ENCODE peak calls at places on chromosomes 13 and 19, in eight cellular contexts. One of them, this sample, is unnamed.

GRCh38 chr13:24264976-24265375 is 44.4 kb upstream of the C1QTNF9 start:
- DNase-seq in left lung: peak; percentile 70
- DNase-seq in CD8-positive, alpha-beta memory T cell: peak; percentile 91
- DNase-seq in nephron progenitor cell: no peak
- DNase-seq in CD8-positive, alpha-beta T cell: peak; percentile 76
- DNase-seq in T follicular helper cell: peak; percentile 74
- DNase-seq in GM20000: no peak
- DNase-seq in NCI-H774: no peak
- DNase-seq in this sample: no peak

GRCh38 chr13:75458696-75459422 is 23.1 kb downstream of the TBC1D4 start:
- DNase-seq in CD8-positive, alpha-beta memory T cell: no peak
- DNase-seq in NCI-H774: peak; percentile 36
- DNase-seq in GM20000: peak; percentile 60
- DNase-seq in left lung: no peak
- DNase-seq in T follicular helper cell: no peak
- DNase-seq in nephron progenitor cell: no peak
- DNase-seq in CD8-positive, alpha-beta T cell: no peak
- DNase-seq in this sample: peak; percentile 68

GRCh38 chr19:3825286-3825956 is 39.2 kb upstream of the MATK start:
- DNase-seq in T follicular helper cell: no peak
- DNase-seq in CD8-positive, alpha-beta memory T cell: no peak
- DNase-seq in NCI-H774: no peak
- DNase-seq in left lung: no peak
- DNase-seq in nephron progenitor cell: no peak
- DNase-seq in CD8-positive, alpha-beta T cell: no peak
- DNase-seq in GM20000: no peak
- DNase-seq in this sample: no peak

GRCh38 chr19:52590728-52591127 is 20.6 kb downstream of the ZNF701 start:
- DNase-seq in nephron progenitor cell: no peak
- DNase-seq in T follicular helper cell: no peak
- DNase-seq in CD8-positive, alpha-beta T cell: no peak
- DNase-seq in GM20000: no peak
- DNase-seq in left lung: no peak
- DNase-seq in NCI-H774: no peak
- DNase-seq in CD8-positive, alpha-beta memory T cell: no peak
- DNase-seq in this sample: no peak

GRCh38 chr19:55484571-55485438 is at the start of gene NAT14:
- DNase-seq in CD8-positive, alpha-beta memory T cell: peak; percentile 82
- DNase-seq in nephron progenitor cell: peak; percentile 94
- DNase-seq in left lung: no peak
- DNase-seq in NCI-H774: peak; percentile 67
- DNase-seq in CD8-positive, alpha-beta T cell: peak; percentile 34
- DNase-seq in GM20000: peak; percentile 96
- DNase-seq in T follicular helper cell: peak; percentile 52
- DNase-seq in this sample: peak; percentile 62

GRCh38 chr19:42831221-42832019 is 48.1 kb downstream of the PSG1 start:
- DNase-seq in CD8-positive, alpha-beta memory T cell: no peak
- DNase-seq in nephron progenitor cell: no peak
- DNase-seq in CD8-positive, alpha-beta T cell: no peak
- DNase-seq in left lung: no peak
- DNase-seq in GM20000: no peak
- DNase-seq in NCI-H774: no peak
- DNase-seq in T follicular helper cell: no peak
- DNase-seq in this sample: no peak

GRCh38 chr19:54011507-54012211 is 20.2 kb downstream of the CACNG6 start:
- DNase-seq in NCI-H774: no peak
- DNase-seq in left lung: no peak
- DNase-seq in CD8-positive, alpha-beta T cell: no peak
- DNase-seq in GM20000: no peak
- DNase-seq in nephron progenitor cell: peak; percentile 53
- DNase-seq in T follicular helper cell: no peak
- DNase-seq in CD8-positive, alpha-beta memory T cell: no peak
- DNase-seq in this sample: no peak

GRCh38 chr19:17097593-17098126 is 22.1 kb downstream of the MYO9B start:
- DNase-seq in CD8-positive, alpha-beta T cell: no peak
- DNase-seq in nephron progenitor cell: no peak
- DNase-seq in NCI-H774: no peak
- DNase-seq in left lung: no peak
- DNase-seq in CD8-positive, alpha-beta memory T cell: no peak
- DNase-seq in T follicular helper cell: no peak
- DNase-seq in GM20000: no peak
- DNase-seq in this sample: no peak

GRCh38 chr19:39223703-39224279 is 19.7 kb upstream of the SYCN start:
- DNase-seq in nephron progenitor cell: peak; percentile 71
- DNase-seq in T follicular helper cell: no peak
- DNase-seq in CD8-positive, alpha-beta T cell: no peak
- DNase-seq in CD8-positive, alpha-beta memory T cell: no peak
- DNase-seq in left lung: no peak
- DNase-seq in NCI-H774: no peak
- DNase-seq in GM20000: no peak
- DNase-seq in this sample: no peak

GRCh38 chr13:27264181-27264580 is 6.4 kb upstream of the RASL11A start:
- DNase-seq in nephron progenitor cell: no peak
- DNase-seq in left lung: no peak
- DNase-seq in NCI-H774: peak; percentile 56
- DNase-seq in CD8-positive, alpha-beta T cell: no peak
- DNase-seq in CD8-positive, alpha-beta memory T cell: no peak
- DNase-seq in GM20000: no peak
- DNase-seq in T follicular helper cell: no peak
- DNase-seq in this sample: peak; percentile 80

GRCh38 chr13:86569119-86569518 is 769.9 kb upstream of the SLITRK6 start:
- DNase-seq in left lung: no peak
- DNase-seq in nephron progenitor cell: no peak
- DNase-seq in T follicular helper cell: no peak
- DNase-seq in CD8-positive, alpha-beta T cell: no peak
- DNase-seq in GM20000: no peak
- DNase-seq in NCI-H774: no peak
- DNase-seq in CD8-positive, alpha-beta memory T cell: no peak
- DNase-seq in this sample: no peak

GRCh38 chr19:4277051-4277700 is 1.9 kb upstream of the SHD start:
- DNase-seq in GM20000: no peak
- DNase-seq in T follicular helper cell: no peak
- DNase-seq in nephron progenitor cell: no peak
- DNase-seq in CD8-positive, alpha-beta memory T cell: no peak
- DNase-seq in NCI-H774: no peak
- DNase-seq in left lung: no peak
- DNase-seq in CD8-positive, alpha-beta T cell: no peak
- DNase-seq in this sample: peak; percentile 87

GRCh38 chr19:52535831-52536800 is 8.6 kb downstream of the ZNF808 start:
- DNase-seq in nephron progenitor cell: peak; percentile 96
- DNase-seq in NCI-H774: no peak
- DNase-seq in CD8-positive, alpha-beta T cell: peak; percentile 88
- DNase-seq in T follicular helper cell: peak; percentile 85
- DNase-seq in CD8-positive, alpha-beta memory T cell: peak; percentile 92
- DNase-seq in GM20000: peak; percentile 72
- DNase-seq in left lung: peak; percentile 87
- DNase-seq in this sample: no peak

GRCh38 chr19:1409204-1410005 is 2.0 kb downstream of the DAZAP1 start:
- DNase-seq in T follicular helper cell: no peak
- DNase-seq in GM20000: no peak
- DNase-seq in nephron progenitor cell: no peak
- DNase-seq in CD8-positive, alpha-beta T cell: no peak
- DNase-seq in left lung: no peak
- DNase-seq in CD8-positive, alpha-beta memory T cell: no peak
- DNase-seq in NCI-H774: no peak
- DNase-seq in this sample: no peak

GRCh38 chr19:3420909-3421619 is 54.7 kb downstream of the NFIC start:
- DNase-seq in left lung: no peak
- DNase-seq in CD8-positive, alpha-beta memory T cell: no peak
- DNase-seq in nephron progenitor cell: no peak
- DNase-seq in CD8-positive, alpha-beta T cell: no peak
- DNase-seq in T follicular helper cell: no peak
- DNase-seq in GM20000: no peak
- DNase-seq in NCI-H774: no peak
- DNase-seq in this sample: no peak

GRCh38 chr19:4393947-4394590 is 6.3 kb downstream of the SH3GL1 start:
- DNase-seq in NCI-H774: no peak
- DNase-seq in GM20000: no peak
- DNase-seq in CD8-positive, alpha-beta T cell: no peak
- DNase-seq in CD8-positive, alpha-beta memory T cell: no peak
- DNase-seq in T follicular helper cell: no peak
- DNase-seq in left lung: no peak
- DNase-seq in nephron progenitor cell: no peak
- DNase-seq in this sample: no peak

GRCh38 chr13:39485314-39485700 is 117.7 kb downstream of the LHFPL6 start:
- DNase-seq in nephron progenitor cell: no peak
- DNase-seq in CD8-positive, alpha-beta T cell: no peak
- DNase-seq in GM20000: no peak
- DNase-seq in left lung: no peak
- DNase-seq in CD8-positive, alpha-beta memory T cell: no peak
- DNase-seq in NCI-H774: no peak
- DNase-seq in T follicular helper cell: no peak
- DNase-seq in this sample: no peak

GRCh38 chr13:38530492-38530891 is 156.4 kb upstream of the FREM2 start:
- DNase-seq in T follicular helper cell: no peak
- DNase-seq in CD8-positive, alpha-beta T cell: no peak
- DNase-seq in nephron progenitor cell: no peak
- DNase-seq in left lung: no peak
- DNase-seq in NCI-H774: no peak
- DNase-seq in GM20000: peak; percentile 8
- DNase-seq in CD8-positive, alpha-beta memory T cell: no peak
- DNase-seq in this sample: no peak

GRCh38 chr19:23286477-23286876 is 36.3 kb upstream of the ZNF724 start:
- DNase-seq in CD8-positive, alpha-beta T cell: no peak
- DNase-seq in GM20000: no peak
- DNase-seq in NCI-H774: no peak
- DNase-seq in CD8-positive, alpha-beta memory T cell: no peak
- DNase-seq in left lung: no peak
- DNase-seq in nephron progenitor cell: no peak
- DNase-seq in T follicular helper cell: no peak
- DNase-seq in this sample: peak; percentile 27

GRCh38 chr19:3573858-3574637 is 1.3 kb downstream of the HMG20B start:
- DNase-seq in left lung: peak; percentile 91
- DNase-seq in NCI-H774: peak; percentile 91
- DNase-seq in nephron progenitor cell: peak; percentile 94
- DNase-seq in CD8-positive, alpha-beta T cell: peak; percentile 42
- DNase-seq in CD8-positive, alpha-beta memory T cell: peak; percentile 84
- DNase-seq in GM20000: peak; percentile 94
- DNase-seq in T follicular helper cell: peak; percentile 72
- DNase-seq in this sample: peak; percentile 75

GRCh38 chr19:38251564-38252051 is 4.6 kb downstream of the PPP1R14A start:
- DNase-seq in T follicular helper cell: no peak
- DNase-seq in nephron progenitor cell: no peak
- DNase-seq in NCI-H774: no peak
- DNase-seq in GM20000: no peak
- DNase-seq in CD8-positive, alpha-beta memory T cell: no peak
- DNase-seq in CD8-positive, alpha-beta T cell: no peak
- DNase-seq in left lung: no peak
- DNase-seq in this sample: no peak

GRCh38 chr13:20016649-20017364 is 58.3 kb downstream of the ZMYM2 start:
- DNase-seq in left lung: no peak
- DNase-seq in nephron progenitor cell: no peak
- DNase-seq in GM20000: no peak
- DNase-seq in NCI-H774: no peak
- DNase-seq in CD8-positive, alpha-beta memory T cell: no peak
- DNase-seq in CD8-positive, alpha-beta T cell: no peak
- DNase-seq in T follicular helper cell: no peak
- DNase-seq in this sample: no peak

GRCh38 chr13:106573279-106573831 is 5.4 kb upstream of the ARGLU1 start:
- DNase-seq in CD8-positive, alpha-beta T cell: no peak
- DNase-seq in nephron progenitor cell: no peak
- DNase-seq in CD8-positive, alpha-beta memory T cell: no peak
- DNase-seq in NCI-H774: no peak
- DNase-seq in T follicular helper cell: no peak
- DNase-seq in GM20000: no peak
- DNase-seq in left lung: no peak
- DNase-seq in this sample: no peak

GRCh38 chr13:30063892-30064291 is 213.5 kb upstream of the UBL3 start:
- DNase-seq in CD8-positive, alpha-beta memory T cell: no peak
- DNase-seq in CD8-positive, alpha-beta T cell: no peak
- DNase-seq in T follicular helper cell: no peak
- DNase-seq in GM20000: no peak
- DNase-seq in left lung: no peak
- DNase-seq in NCI-H774: no peak
- DNase-seq in nephron progenitor cell: no peak
- DNase-seq in this sample: no peak